ENCODE peak calls at places on chromosomes 11 and 22, in four cellular contexts. One of them, this sample, is unnamed.

GRCh38 chr11:57499413-57499982 is 16.0 kb downstream of the SLC43A1 start:
- DNase-seq in breast epithelium: peak
- DNase-seq in esophagus squamous epithelium: peak
- DNase-seq in A549: peak
- DNase-seq in this sample: no peak

GRCh38 chr11:66366844-66367477 is 4.6 kb downstream of the SLC29A2 start:
- DNase-seq in breast epithelium: no peak
- DNase-seq in esophagus squamous epithelium: no peak
- DNase-seq in A549: no peak
- DNase-seq in this sample: no peak

GRCh38 chr22:49497266-49497665 is 330.4 kb downstream of the BRD1 start:
- DNase-seq in breast epithelium: no peak
- DNase-seq in esophagus squamous epithelium: no peak
- DNase-seq in A549: peak
- DNase-seq in this sample: no peak

GRCh38 chr11:126115253-126115540 is 52.5 kb upstream of the CDON start:
- DNase-seq in breast epithelium: no peak
- DNase-seq in esophagus squamous epithelium: no peak
- DNase-seq in A549: no peak
- DNase-seq in this sample: no peak

GRCh38 chr22:45975266-45976161 is 1.4 kb downstream of the WNT7B start:
- DNase-seq in breast epithelium: peak
- DNase-seq in esophagus squamous epithelium: no peak
- DNase-seq in A549: no peak
- DNase-seq in this sample: no peak

GRCh38 chr11:28833670-28834069 is 725.5 kb downstream of the METTL15 start:
- DNase-seq in breast epithelium: no peak
- DNase-seq in esophagus squamous epithelium: no peak
- DNase-seq in A549: peak
- DNase-seq in this sample: no peak

GRCh38 chr11:66768818-66769217 is 39.8 kb upstream of the SPTBN2 start:
- DNase-seq in breast epithelium: no peak
- DNase-seq in esophagus squamous epithelium: no peak
- DNase-seq in A549: no peak
- DNase-seq in this sample: no peak

GRCh38 chr11:45930951-45931563 is 8.6 kb downstream of the LARGE2 start:
- DNase-seq in breast epithelium: peak
- DNase-seq in esophagus squamous epithelium: no peak
- DNase-seq in A549: no peak
- DNase-seq in this sample: no peak

GRCh38 chr11:73931039-73931645 is 19.7 kb upstream of the DNAJB13 start:
- DNase-seq in breast epithelium: no peak
- DNase-seq in esophagus squamous epithelium: no peak
- DNase-seq in A549: peak
- DNase-seq in this sample: no peak

GRCh38 chr22:29670615-29671014 is 49.2 kb upstream of the CABP7 start:
- DNase-seq in breast epithelium: no peak
- DNase-seq in esophagus squamous epithelium: no peak
- DNase-seq in A549: no peak
- DNase-seq in this sample: no peak

GRCh38 chr11:58433638-58434203 is 5.8 kb upstream of the OR5B2 start:
- DNase-seq in breast epithelium: no peak
- DNase-seq in esophagus squamous epithelium: no peak
- DNase-seq in A549: no peak
- DNase-seq in this sample: no peak

GRCh38 chr11:76030286-76030685 is 176.0 kb downstream of the WNT11 start:
- DNase-seq in breast epithelium: no peak
- DNase-seq in esophagus squamous epithelium: no peak
- DNase-seq in A549: peak
- DNase-seq in this sample: no peak

GRCh38 chr11:66619080-66619554 is 2.7 kb downstream of the RBM14 start:
- DNase-seq in breast epithelium: no peak
- DNase-seq in esophagus squamous epithelium: no peak
- DNase-seq in A549: peak
- DNase-seq in this sample: peak

GRCh38 chr11:134846776-134847722 is 435.0 kb upstream of the B3GAT1 start:
- DNase-seq in breast epithelium: no peak
- DNase-seq in esophagus squamous epithelium: no peak
- DNase-seq in A549: no peak
- DNase-seq in this sample: no peak

GRCh38 chr11:7657306-7658025 is 15.8 kb downstream of the CYB5R2 start:
- DNase-seq in breast epithelium: no peak
- DNase-seq in esophagus squamous epithelium: no peak
- DNase-seq in A549: peak
- DNase-seq in this sample: no peak

DNA sequence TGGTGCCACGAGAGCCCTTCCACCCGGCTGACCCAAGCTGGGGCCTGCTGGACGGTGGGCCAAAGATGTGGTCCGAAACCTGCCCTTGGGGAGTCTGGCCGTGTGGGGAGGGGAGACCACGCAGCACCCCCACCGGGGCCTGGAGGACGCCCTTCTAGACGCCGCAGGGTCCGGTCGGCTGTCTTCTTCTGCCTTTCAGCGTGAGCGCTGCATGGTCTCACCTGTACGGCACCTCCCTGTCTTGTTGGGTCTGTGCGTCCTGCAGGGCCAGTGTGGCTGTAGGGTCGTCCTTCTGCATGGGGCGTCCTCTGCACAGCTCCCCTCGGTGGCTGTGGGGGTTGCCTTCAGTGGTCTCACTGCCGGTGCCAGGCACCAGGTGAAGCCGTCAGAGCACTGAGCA is 2.8 kb downstream of the BRSK2 start:
- DNase-seq in breast epithelium: no peak
- DNase-seq in esophagus squamous epithelium: no peak
- DNase-seq in A549: no peak
- DNase-seq in this sample: no peak
- H3K4me3 ChIP-seq in breast epithelium: no peak
- H3K4me3 ChIP-seq in esophagus squamous epithelium: no peak
- H3K4me3 ChIP-seq in A549: no peak
- H3K4me3 ChIP-seq in this sample: no peak

GRCh38 chr22:36579441-36579840 is 50.5 kb upstream of the EIF3D start:
- DNase-seq in breast epithelium: no peak
- DNase-seq in esophagus squamous epithelium: no peak
- DNase-seq in A549: no peak
- DNase-seq in this sample: no peak
- H3K27ac ChIP-seq in breast epithelium: no peak
- H3K27ac ChIP-seq in esophagus squamous epithelium: no peak
- H3K27ac ChIP-seq in A549: no peak
- H3K27ac ChIP-seq in this sample: no peak

DNA sequence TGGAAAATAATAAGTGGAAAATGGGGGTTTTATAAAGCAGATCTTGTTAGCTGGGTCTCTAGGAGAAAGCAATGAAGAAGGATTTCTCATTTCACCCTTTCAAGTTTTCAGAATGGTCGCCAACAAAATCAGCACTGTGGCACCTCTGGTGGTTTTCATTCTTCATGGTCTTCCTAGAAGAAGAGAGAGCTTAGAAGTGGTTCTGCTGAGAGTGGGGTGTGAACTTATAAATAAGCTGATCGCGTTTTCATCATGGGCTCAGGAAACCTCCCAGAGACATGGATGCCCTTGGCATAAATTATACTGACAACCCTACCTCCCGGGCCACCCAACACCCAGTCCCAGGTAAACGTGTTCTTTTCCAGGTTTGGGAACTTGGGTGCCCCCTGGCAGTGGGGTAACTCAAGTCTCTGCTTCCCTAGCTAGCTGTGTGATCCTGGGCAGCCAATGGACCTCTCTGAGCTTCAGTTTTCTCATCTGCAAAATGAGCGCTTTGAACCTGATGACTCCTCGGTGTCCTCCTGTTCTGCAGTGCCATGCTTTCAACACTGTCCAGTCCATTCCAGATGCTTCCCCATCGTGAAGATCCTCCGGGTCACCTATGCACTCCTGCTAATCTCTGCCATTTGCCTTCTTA is 72.6 kb upstream of the GRAMD1B start:
- DNase-seq in breast epithelium: no peak
- DNase-seq in esophagus squamous epithelium: no peak
- DNase-seq in A549: no peak
- DNase-seq in this sample: no peak
- H3K4me3 ChIP-seq in breast epithelium: no peak
- H3K4me3 ChIP-seq in esophagus squamous epithelium: peak
- H3K4me3 ChIP-seq in A549: peak
- H3K4me3 ChIP-seq in this sample: peak

GRCh38 chr22:47293368-47294221 is 531.1 kb downstream of the TBC1D22A start:
- DNase-seq in breast epithelium: no peak
- DNase-seq in esophagus squamous epithelium: no peak
- DNase-seq in A549: no peak
- DNase-seq in this sample: no peak

GRCh38 chr22:47294222-47294532 is 531.7 kb downstream of the TBC1D22A start:
- DNase-seq in breast epithelium: no peak
- DNase-seq in esophagus squamous epithelium: no peak
- DNase-seq in A549: peak
- DNase-seq in this sample: no peak

GRCh38 chr22:47294571-47294970 is 532.1 kb downstream of the TBC1D22A start:
- DNase-seq in breast epithelium: no peak
- DNase-seq in esophagus squamous epithelium: no peak
- DNase-seq in A549: no peak
- DNase-seq in this sample: no peak

GRCh38 chr22:47291565-47292495 is 529.4 kb downstream of the TBC1D22A start:
- DNase-seq in breast epithelium: no peak
- DNase-seq in esophagus squamous epithelium: no peak
- DNase-seq in A549: no peak
- DNase-seq in this sample: no peak

DNA sequence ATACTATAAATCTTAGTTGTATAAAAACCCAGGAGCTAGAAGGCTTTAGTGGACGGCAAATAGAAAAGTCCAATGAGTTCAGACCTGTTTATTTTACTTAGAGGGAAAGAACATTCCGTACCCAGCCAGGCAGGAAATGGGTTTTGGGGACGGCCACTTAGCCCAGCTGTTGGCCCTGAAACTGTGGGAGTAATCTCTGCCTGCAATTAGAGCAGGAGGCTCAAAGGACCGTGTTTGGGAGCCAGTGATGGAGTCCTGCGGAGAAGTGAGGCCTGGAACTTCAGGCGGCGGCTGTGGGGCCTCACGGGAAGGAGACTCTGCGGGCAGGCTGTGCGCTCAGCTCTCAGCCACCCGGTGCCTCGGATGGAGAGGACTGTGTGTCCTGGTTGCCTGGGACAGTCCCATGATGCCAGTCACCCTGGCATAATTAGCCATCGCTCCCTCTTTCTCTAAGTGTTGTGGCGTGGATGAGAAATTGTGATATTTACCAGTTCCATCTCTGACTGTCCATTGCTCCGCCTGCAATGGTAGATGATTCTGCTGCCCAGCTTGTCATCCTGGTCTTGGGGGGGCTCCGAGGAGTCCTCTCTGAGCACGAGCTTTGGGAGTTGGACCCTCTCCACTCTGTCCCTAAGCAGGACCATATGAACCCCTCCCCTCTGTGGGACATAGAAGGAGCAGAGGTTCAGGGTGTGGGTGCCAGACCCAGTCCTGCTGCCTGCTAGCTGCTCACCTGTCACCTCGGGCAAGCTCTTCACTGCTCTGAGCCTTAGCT is 530.3 kb downstream of the TBC1D22A start:
- DNase-seq in breast epithelium: no peak
- DNase-seq in esophagus squamous epithelium: no peak
- DNase-seq in A549: no peak
- DNase-seq in this sample: no peak
- H3K27ac ChIP-seq in breast epithelium: no peak
- H3K27ac ChIP-seq in esophagus squamous epithelium: no peak
- H3K27ac ChIP-seq in A549: no peak
- H3K27ac ChIP-seq in this sample: no peak